ENCODE peak calls at places on chromosomes 12 and 14, in eight cellular contexts. One of them, this sample, is unnamed. For H3K4me1, the result is how much of the 10 kb centered on the place peaks cover.

GRCh38 chr12:75889214-75889613 is 142.4 kb downstream of the PHLDA1 start:
- DNase-seq in uterus: no peak
- DNase-seq in A549: no peak
- DNase-seq in testis: peak
- DNase-seq in HepG2: no peak
- DNase-seq in IMR-90: no peak
- DNase-seq in esophagus squamous epithelium: no peak
- DNase-seq in adrenal gland: no peak
- DNase-seq in this sample: no peak

GRCh38 chr12:25187781-25188180 is 7.2 kb downstream of the DNAI7 start:
- DNase-seq in uterus: no peak
- DNase-seq in A549: no peak
- DNase-seq in testis: no peak
- DNase-seq in HepG2: no peak
- DNase-seq in IMR-90: peak
- DNase-seq in esophagus squamous epithelium: no peak
- DNase-seq in adrenal gland: no peak
- DNase-seq in this sample: no peak

GRCh38 chr12:40336573-40337199 is 111.9 kb downstream of the LRRK2 start:
- DNase-seq in uterus: no peak
- DNase-seq in A549: peak
- DNase-seq in testis: no peak
- DNase-seq in HepG2: peak
- DNase-seq in IMR-90: peak
- DNase-seq in esophagus squamous epithelium: no peak
- DNase-seq in adrenal gland: no peak
- DNase-seq in this sample: no peak

GRCh38 chr14:39374846-39375245 is 57.4 kb downstream of the FBXO33 start:
- DNase-seq in uterus: no peak
- DNase-seq in A549: no peak
- DNase-seq in testis: no peak
- DNase-seq in HepG2: no peak
- DNase-seq in IMR-90: peak
- DNase-seq in esophagus squamous epithelium: no peak
- DNase-seq in adrenal gland: no peak
- DNase-seq in this sample: no peak

GRCh38 chr12:65881965-65882413 is 57.7 kb downstream of the HMGA2 start:
- DNase-seq in uterus: peak
- DNase-seq in A549: no peak
- DNase-seq in testis: peak
- DNase-seq in HepG2: no peak
- DNase-seq in IMR-90: peak
- DNase-seq in esophagus squamous epithelium: no peak
- DNase-seq in adrenal gland: peak
- DNase-seq in this sample: peak

GRCh38 chr14:77761205-77761931 is 412 bp upstream of the SNW1 start:
- DNase-seq in uterus: peak
- DNase-seq in A549: peak
- DNase-seq in testis: peak
- DNase-seq in HepG2: peak
- DNase-seq in IMR-90: peak
- DNase-seq in esophagus squamous epithelium: no peak
- DNase-seq in adrenal gland: peak
- DNase-seq in this sample: no peak

GRCh38 chr12:13041224-13041623 is 3.0 kb upstream of the FAM234B start:
- DNase-seq in uterus: no peak
- DNase-seq in A549: no peak
- DNase-seq in testis: no peak
- DNase-seq in HepG2: no peak
- DNase-seq in IMR-90: no peak
- DNase-seq in esophagus squamous epithelium: no peak
- DNase-seq in adrenal gland: no peak
- DNase-seq in this sample: no peak

GRCh38 chr12:11723993-11724392 is 74.5 kb downstream of the ETV6 start:
- DNase-seq in uterus: no peak
- DNase-seq in A549: no peak
- DNase-seq in testis: no peak
- DNase-seq in HepG2: no peak
- DNase-seq in IMR-90: peak
- DNase-seq in esophagus squamous epithelium: no peak
- DNase-seq in adrenal gland: no peak
- DNase-seq in this sample: no peak

GRCh38 chr14:63045612-63046320 is 508 bp upstream of the KCNH5 start:
- DNase-seq in uterus: no peak
- DNase-seq in A549: peak
- DNase-seq in testis: peak
- DNase-seq in HepG2: peak
- DNase-seq in IMR-90: peak
- DNase-seq in esophagus squamous epithelium: no peak
- DNase-seq in adrenal gland: peak
- DNase-seq in this sample: no peak

GRCh38 chr14:64738306-64738879 is 34.2 kb downstream of the PLEKHG3 start:
- DNase-seq in uterus: no peak
- DNase-seq in A549: no peak
- DNase-seq in testis: no peak
- DNase-seq in HepG2: no peak
- DNase-seq in IMR-90: no peak
- DNase-seq in esophagus squamous epithelium: no peak
- DNase-seq in adrenal gland: no peak
- DNase-seq in this sample: no peak

GRCh38 chr14:103126873-103127304 is 3.6 kb downstream of the TNFAIP2 start:
- DNase-seq in uterus: peak
- DNase-seq in A549: no peak
- DNase-seq in testis: no peak
- DNase-seq in HepG2: peak
- DNase-seq in IMR-90: no peak
- DNase-seq in esophagus squamous epithelium: no peak
- DNase-seq in adrenal gland: no peak
- DNase-seq in this sample: peak

GRCh38 chr12:24595652-24596235 is 353.2 kb downstream of the BCAT1 start:
- DNase-seq in uterus: no peak
- DNase-seq in A549: peak
- DNase-seq in testis: no peak
- DNase-seq in HepG2: peak
- DNase-seq in IMR-90: peak
- DNase-seq in esophagus squamous epithelium: no peak
- DNase-seq in adrenal gland: no peak
- DNase-seq in this sample: no peak

GRCh38 chr12:105214141-105214540 is 21.8 kb downstream of the APPL2 start:
- DNase-seq in uterus: no peak
- DNase-seq in A549: peak
- DNase-seq in testis: no peak
- DNase-seq in HepG2: no peak
- DNase-seq in IMR-90: peak
- DNase-seq in esophagus squamous epithelium: no peak
- DNase-seq in adrenal gland: no peak
- DNase-seq in this sample: no peak

GRCh38 chr12:105024926-105025325 is 38.8 kb downstream of the NOPCHAP1 start:
- DNase-seq in uterus: no peak
- DNase-seq in A549: no peak
- DNase-seq in testis: no peak
- DNase-seq in HepG2: no peak
- DNase-seq in IMR-90: no peak
- DNase-seq in esophagus squamous epithelium: no peak
- DNase-seq in adrenal gland: no peak
- DNase-seq in this sample: no peak

GRCh38 chr14:58637040-58637390 is 747 bp upstream of the DACT1 start:
- DNase-seq in uterus: peak
- DNase-seq in A549: peak
- DNase-seq in testis: peak
- DNase-seq in HepG2: no peak
- DNase-seq in IMR-90: peak
- DNase-seq in esophagus squamous epithelium: no peak
- DNase-seq in adrenal gland: peak
- DNase-seq in this sample: peak

GRCh38 chr12:30025317-30025716 is 241.6 kb upstream of the TMTC1 start:
- DNase-seq in uterus: no peak
- DNase-seq in A549: no peak
- DNase-seq in testis: no peak
- DNase-seq in HepG2: no peak
- DNase-seq in IMR-90: no peak
- DNase-seq in esophagus squamous epithelium: no peak
- DNase-seq in adrenal gland: no peak
- DNase-seq in this sample: no peak

GRCh38 chr12:85796001-85796400 is 40.2 kb downstream of the RASSF9 start:
- DNase-seq in uterus: no peak
- DNase-seq in A549: no peak
- DNase-seq in testis: no peak
- DNase-seq in HepG2: no peak
- DNase-seq in IMR-90: no peak
- DNase-seq in esophagus squamous epithelium: no peak
- DNase-seq in adrenal gland: no peak
- DNase-seq in this sample: no peak

GRCh38 chr12:64669270-64669842 is 59.1 kb downstream of the RASSF3 start:
- DNase-seq in uterus: peak
- DNase-seq in A549: no peak
- DNase-seq in testis: peak
- DNase-seq in HepG2: peak
- DNase-seq in IMR-90: peak
- DNase-seq in esophagus squamous epithelium: no peak
- DNase-seq in adrenal gland: peak
- DNase-seq in this sample: peak

DNA sequence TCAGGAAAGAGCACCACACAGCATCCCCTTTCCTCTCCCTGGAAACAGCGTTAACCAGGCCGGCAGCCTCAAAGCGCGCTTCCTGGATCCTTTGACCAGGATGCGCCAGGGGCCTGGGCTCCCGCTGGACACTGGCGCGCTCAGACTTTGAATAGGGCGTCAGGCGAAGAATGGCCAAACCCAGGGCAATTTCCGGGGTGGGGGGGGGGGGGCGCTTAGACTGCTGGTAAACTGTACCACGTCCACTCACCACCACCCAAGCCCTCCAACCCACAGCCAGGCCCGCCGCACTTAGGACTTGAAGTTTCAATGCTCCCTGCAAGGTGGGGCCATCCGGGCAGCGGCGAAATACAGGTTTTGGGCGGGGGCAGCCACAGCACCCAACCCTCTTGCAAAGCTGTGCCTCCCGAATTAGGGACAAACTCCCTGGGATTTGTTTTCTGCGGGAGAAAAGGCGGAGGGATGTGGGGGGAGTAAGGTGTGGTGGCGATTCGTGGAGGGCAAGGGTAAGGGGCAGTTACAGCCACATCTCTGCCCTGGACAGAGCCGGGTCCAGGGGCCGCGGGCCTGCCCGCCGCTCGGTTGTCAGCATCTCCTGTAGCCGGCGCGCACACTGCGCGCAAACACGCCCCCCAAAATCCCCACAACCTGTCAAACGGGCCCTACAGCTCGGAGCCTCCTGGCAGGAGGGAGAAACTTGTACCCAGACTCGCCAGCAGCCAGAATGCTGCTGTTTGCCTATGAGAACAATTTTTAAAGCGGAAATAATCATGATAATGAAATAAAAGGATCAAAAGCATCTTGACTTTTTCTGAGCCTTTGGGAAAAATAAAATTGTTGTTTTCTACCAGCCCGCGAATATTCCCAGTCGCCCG is 958 bp downstream of the RTN1 start:
- DNase-seq in uterus: no peak
- DNase-seq in A549: no peak
- DNase-seq in testis: peak
- DNase-seq in HepG2: no peak
- DNase-seq in IMR-90: no peak
- DNase-seq in esophagus squamous epithelium: no peak
- DNase-seq in adrenal gland: no peak
- DNase-seq in this sample: no peak
- H3K4me3 ChIP-seq in uterus: peak
- H3K4me3 ChIP-seq in A549: peak
- H3K4me3 ChIP-seq in testis: peak
- H3K4me3 ChIP-seq in HepG2: peak
- H3K4me3 ChIP-seq in IMR-90: no peak
- H3K4me3 ChIP-seq in esophagus squamous epithelium: peak
- H3K4me3 ChIP-seq in adrenal gland: no peak
- H3K4me3 ChIP-seq in this sample: peak

DNA sequence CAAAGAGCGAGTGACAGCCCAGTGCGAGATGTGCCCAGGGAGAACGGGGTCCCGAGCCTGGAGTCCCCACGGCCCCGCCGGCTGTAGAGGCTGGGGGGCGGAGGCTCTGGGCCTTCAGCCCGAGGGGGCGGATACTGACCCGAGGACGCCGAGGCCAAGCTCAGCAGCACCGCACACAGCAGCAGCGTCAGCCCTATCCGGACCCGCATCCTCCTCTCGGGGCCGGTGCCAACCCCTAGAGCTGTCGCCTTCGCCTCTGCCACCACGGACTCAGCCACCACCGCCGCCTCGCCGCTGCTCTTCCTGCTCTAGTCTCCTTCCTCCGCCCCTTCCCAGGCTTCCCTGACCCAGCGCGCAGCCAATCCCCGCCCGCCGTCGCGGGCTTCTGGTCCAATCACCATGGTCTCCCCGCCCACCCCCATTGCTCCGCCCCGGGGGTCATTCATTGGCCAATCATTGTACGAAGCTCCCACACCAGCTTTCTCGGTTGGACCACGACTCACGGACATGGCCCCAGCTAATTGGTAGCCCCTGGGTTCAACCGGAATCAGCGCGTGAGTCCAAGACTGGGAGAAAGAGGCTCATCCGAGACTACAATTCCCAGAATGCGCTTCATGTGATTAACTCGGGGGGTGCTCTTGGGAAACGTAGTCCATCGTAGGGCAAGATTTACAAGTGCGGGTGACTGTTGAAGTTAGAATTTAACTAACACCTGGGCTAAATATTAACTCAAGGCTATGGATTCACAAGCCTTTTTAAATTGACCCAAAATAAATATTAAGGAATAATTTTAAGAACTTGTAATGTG is at the start of gene SEL1L:
- DNase-seq in uterus: peak
- DNase-seq in A549: peak
- DNase-seq in testis: peak
- DNase-seq in HepG2: peak
- DNase-seq in IMR-90: peak
- DNase-seq in esophagus squamous epithelium: peak
- DNase-seq in adrenal gland: peak
- DNase-seq in this sample: peak
- TF ChIP-seq POLR2A in uterus: peak
- TF ChIP-seq POLR2A in A549: peak
- TF ChIP-seq POLR2A in testis: peak
- TF ChIP-seq POLR2A in HepG2: peak
- TF ChIP-seq POLR2A in IMR-90: peak
- TF ChIP-seq POLR2A in esophagus squamous epithelium: peak
- TF ChIP-seq POLR2A in adrenal gland: peak
- TF ChIP-seq POLR2A in this sample: peak

GRCh38 chr14:52043690-52044089 is 25.2 kb downstream of the NID2 start:
- DNase-seq in uterus: no peak
- DNase-seq in A549: peak
- DNase-seq in testis: peak
- DNase-seq in HepG2: peak
- DNase-seq in IMR-90: peak
- DNase-seq in esophagus squamous epithelium: no peak
- DNase-seq in adrenal gland: no peak
- DNase-seq in this sample: peak
- H3K4me1 ChIP-seq in uterus: under half
- H3K4me1 ChIP-seq in A549: under half
- H3K4me1 ChIP-seq in testis: under half
- H3K4me1 ChIP-seq in HepG2: under half
- H3K4me1 ChIP-seq in IMR-90: under half
- H3K4me1 ChIP-seq in esophagus squamous epithelium: under half
- H3K4me1 ChIP-seq in adrenal gland: under half
- H3K4me1 ChIP-seq in this sample: under half

GRCh38 chr14:71267691-71268090 is 360.4 kb downstream of the PCNX1 start:
- DNase-seq in uterus: no peak
- DNase-seq in A549: no peak
- DNase-seq in testis: no peak
- DNase-seq in HepG2: no peak
- DNase-seq in IMR-90: peak
- DNase-seq in esophagus squamous epithelium: no peak
- DNase-seq in adrenal gland: no peak
- DNase-seq in this sample: no peak
- H3K4me3 ChIP-seq in uterus: no peak
- H3K4me3 ChIP-seq in A549: no peak
- H3K4me3 ChIP-seq in testis: no peak
- H3K4me3 ChIP-seq in HepG2: no peak
- H3K4me3 ChIP-seq in IMR-90: no peak
- H3K4me3 ChIP-seq in esophagus squamous epithelium: peak
- H3K4me3 ChIP-seq in adrenal gland: no peak
- H3K4me3 ChIP-seq in this sample: no peak

This sample was measured in Peyer's patch.